ENCODE peak calls at places on chromosomes 11 and 22, in eight cellular contexts. F is HCT116, E is HepG2, Q is IMR-90, C is gastrocnemius medialis, N is right lobe of liver, L is GM12878, U is K562. D is an unnamed sample.

GRCh38 chr11:97966901-97967300 is 1053.8 kb upstream of the CNTN5 start:
- ATAC-seq in F (no peak), E (no peak), Q (no peak), C (no peak), N (no peak), L (no peak), U (no peak), D (no peak)

GRCh38 chr22:30238661-30239420 is 7.7 kb downstream of the LIF start:
- ATAC-seq in F (peak), E (peak), Q (peak), C (no peak), N (no peak), L (no peak), U (peak), D (peak)

GRCh38 chr11:66362481-66363147 is 8.9 kb downstream of the SLC29A2 start:
- ATAC-seq in F (no peak), E (no peak), Q (no peak), C (no peak), N (no peak), L (no peak), U (no peak), D (no peak)

GRCh38 chr11:72195921-72196320 is 4.0 kb downstream of the FOLR1 start:
- ATAC-seq in F (no peak), E (no peak), Q (no peak), C (no peak), N (no peak), L (no peak), U (no peak), D (no peak)

GRCh38 chr11:78420255-78420764 is 2.7 kb upstream of the GAB2 start:
- ATAC-seq in F (no peak), E (no peak), Q (no peak), C (no peak), N (peak), L (peak), U (no peak), D (peak)

GRCh38 chr11:113446112-113446511 is 29.1 kb downstream of the DRD2 start:
- ATAC-seq in F (no peak), E (no peak), Q (no peak), C (no peak), N (no peak), L (peak), U (no peak), D (no peak)

GRCh38 chr22:44080936-44081853 is 57.1 kb downstream of the PARVB start:
- ATAC-seq in F (peak), E (peak), Q (peak), C (no peak), N (peak), L (peak), U (peak), D (peak)

GRCh38 chr22:25488244-25489020 is 76.0 kb upstream of the GRK3 start:
- ATAC-seq in F (peak), E (peak), Q (peak), C (peak), N (peak), L (peak), U (no peak), D (no peak)

GRCh38 chr22:46366801-46367706 is 31.5 kb downstream of the TRMU start:
- ATAC-seq in F (peak), E (peak), Q (peak), C (no peak), N (no peak), L (peak), U (peak), D (no peak)

GRCh38 chr11:121536116-121536515 is 83.3 kb upstream of the SORL1-AS1 start:
- ATAC-seq in F (no peak), E (no peak), Q (no peak), C (no peak), N (no peak), L (no peak), U (no peak), D (no peak)

GRCh38 chr11:108586600-108586999 is 7.0 kb downstream of the EXPH5 start:
- ATAC-seq in F (no peak), E (no peak), Q (no peak), C (no peak), N (peak), L (no peak), U (no peak), D (no peak)

GRCh38 chr11:116782728-116783127 is 5.1 kb downstream of the ZPR1 start:
- ATAC-seq in F (no peak), E (no peak), Q (peak), C (no peak), N (no peak), L (peak), U (no peak), D (no peak)

GRCh38 chr22:47337161-47337621 is 574.7 kb downstream of the TBC1D22A start:
- ATAC-seq in F (peak), E (peak), Q (peak), C (no peak), N (peak), L (peak), U (no peak), D (no peak)

GRCh38 chr22:48491451-48491941 is 1336.2 kb downstream of the BRD1 start:
- ATAC-seq in F (no peak), E (no peak), Q (no peak), C (no peak), N (no peak), L (no peak), U (no peak), D (no peak)

GRCh38 chr22:44968736-44969135 is 41.1 kb downstream of the PHF21B start:
- ATAC-seq in F (peak), E (no peak), Q (no peak), C (no peak), N (no peak), L (no peak), U (no peak), D (no peak)

GRCh38 chr11:73760066-73760679 is 701 bp downstream of the RAB6A start:
- ATAC-seq in F (peak), E (peak), Q (peak), C (peak), N (peak), L (peak), U (peak), D (peak)

GRCh38 chr11:115362997-115363396 is 141.2 kb downstream of the CADM1 start:
- ATAC-seq in F (no peak), E (no peak), Q (no peak), C (no peak), N (peak), L (no peak), U (no peak), D (no peak)

GRCh38 chr11:18259259-18259658 is 6.8 kb upstream of the SAA1 start:
- ATAC-seq in F (no peak), E (peak), Q (no peak), C (peak), N (peak), L (no peak), U (no peak), D (no peak)

GRCh38 chr11:102986815-102987214 is 31.3 kb upstream of the MMP13 start:
- ATAC-seq in F (no peak), E (no peak), Q (peak), C (no peak), N (no peak), L (peak), U (no peak), D (no peak)

GRCh38 chr11:35112056-35112845 is 26.7 kb upstream of the CD44 start:
- ATAC-seq in F (no peak), E (no peak), Q (no peak), C (no peak), N (no peak), L (no peak), U (no peak), D (no peak)
- TF ChIP-seq CTCF in F (no peak), E (no peak), Q (no peak), C (no peak), N (no peak), L (no peak), U (no peak), D (no peak)

GRCh38 chr11:125317416-125317815 is 152.9 kb downstream of the PKNOX2 start:
- ATAC-seq in F (no peak), E (no peak), Q (no peak), C (no peak), N (no peak), L (no peak), U (no peak), D (no peak)
- TF ChIP-seq POLR2A in F (no peak), E (no peak), Q (no peak), C (no peak), N (no peak), L (no peak), U (no peak), D (no peak)

GRCh38 chr11:22407899-22408298 is 69.7 kb downstream of the SLC17A6 start:
- ATAC-seq in F (no peak), E (no peak), Q (no peak), C (no peak), N (no peak), L (no peak), U (no peak), D (no peak)
- TF ChIP-seq CTCF in F (no peak), E (no peak), Q (no peak), C (no peak), N (no peak), L (no peak), U (no peak), D (no peak)

GRCh38 chr11:61923166-61924015 is 6.0 kb upstream of the RAB3IL1 start:
- ATAC-seq in F (no peak), E (peak), Q (peak), C (peak), N (peak), L (no peak), U (peak), D (peak)
- TF ChIP-seq POLR2A in F (no peak), E (peak), Q (no peak), C (peak), N (no peak), L (no peak), U (no peak), D (no peak)

GRCh38 chr11:111975076-111975806 is 38.1 kb downstream of the DIXDC1 start:
- ATAC-seq in F (peak), E (peak), Q (no peak), C (no peak), N (peak), L (peak), U (peak), D (no peak)
- TF ChIP-seq CTCF in F (peak), E (peak), Q (peak), C (no peak), N (peak), L (no peak), U (peak), D (peak)

GRCh38 chr22:41683616-41684015 is 5.1 kb downstream of the SNU13 start:
- ATAC-seq in F (no peak), E (no peak), Q (no peak), C (no peak), N (no peak), L (no peak), U (no peak), D (no peak)

GRCh38 chr22:41683052-41683451 is 5.6 kb downstream of the SNU13 start:
- ATAC-seq in F (peak), E (no peak), Q (no peak), C (no peak), N (no peak), L (peak), U (peak), D (no peak)

GRCh38 chr22:41684194-41684593 is 4.5 kb downstream of the SNU13 start:
- ATAC-seq in F (no peak), E (no peak), Q (no peak), C (no peak), N (no peak), L (no peak), U (no peak), D (no peak)

GRCh38 chr22:41681616-41682015 is 7.1 kb downstream of the SNU13 start:
- ATAC-seq in F (peak), E (peak), Q (no peak), C (peak), N (peak), L (peak), U (peak), D (no peak)

GRCh38 chr22:41682033-41682807 is 6.4 kb downstream of the SNU13 start:
- ATAC-seq in F (peak), E (peak), Q (peak), C (peak), N (peak), L (peak), U (peak), D (peak)
- TF ChIP-seq POLR2A in F (peak), E (peak), Q (peak), C (peak), N (peak), L (peak), U (peak), D (peak)

GRCh38 chr11:128533473-128533872 is 53.9 kb downstream of the ETS1 start:
- ATAC-seq in F (no peak), E (no peak), Q (no peak), C (no peak), N (no peak), L (no peak), U (no peak), D (no peak)

GRCh38 chr11:128530119-128531091 is 57.0 kb downstream of the ETS1 start:
- ATAC-seq in F (no peak), E (no peak), Q (peak), C (no peak), N (no peak), L (no peak), U (no peak), D (peak)

GRCh38 chr11:128531588-128531987 is 55.8 kb downstream of the ETS1 start:
- ATAC-seq in F (no peak), E (no peak), Q (no peak), C (no peak), N (no peak), L (no peak), U (no peak), D (no peak)

GRCh38 chr11:128532016-128532570 is 55.3 kb downstream of the ETS1 start:
- ATAC-seq in F (no peak), E (no peak), Q (no peak), C (no peak), N (peak), L (no peak), U (no peak), D (no peak)

GRCh38 chr11:128532571-128533091 is 54.7 kb downstream of the ETS1 start:
- ATAC-seq in F (no peak), E (no peak), Q (no peak), C (no peak), N (no peak), L (no peak), U (no peak), D (no peak)
- TF ChIP-seq CTCF in F (no peak), E (no peak), Q (no peak), C (no peak), N (no peak), L (no peak), U (no peak), D (no peak)

GRCh38 chr22:38215156-38216038 is 13.6 kb downstream of the MAFF start:
- ATAC-seq in F (no peak), E (no peak), Q (no peak), C (no peak), N (no peak), L (no peak), U (peak), D (no peak)

GRCh38 chr22:38211556-38211955 is 9.8 kb downstream of the MAFF start:
- ATAC-seq in F (no peak), E (no peak), Q (no peak), C (no peak), N (no peak), L (no peak), U (no peak), D (no peak)

GRCh38 chr22:38212442-38212841 is 10.6 kb downstream of the MAFF start:
- ATAC-seq in F (no peak), E (no peak), Q (no peak), C (no peak), N (no peak), L (no peak), U (no peak), D (no peak)

GRCh38 chr22:38213319-38214247 is 11.8 kb downstream of the MAFF start:
- ATAC-seq in F (no peak), E (peak), Q (no peak), C (no peak), N (peak), L (peak), U (no peak), D (no peak)

DNA sequence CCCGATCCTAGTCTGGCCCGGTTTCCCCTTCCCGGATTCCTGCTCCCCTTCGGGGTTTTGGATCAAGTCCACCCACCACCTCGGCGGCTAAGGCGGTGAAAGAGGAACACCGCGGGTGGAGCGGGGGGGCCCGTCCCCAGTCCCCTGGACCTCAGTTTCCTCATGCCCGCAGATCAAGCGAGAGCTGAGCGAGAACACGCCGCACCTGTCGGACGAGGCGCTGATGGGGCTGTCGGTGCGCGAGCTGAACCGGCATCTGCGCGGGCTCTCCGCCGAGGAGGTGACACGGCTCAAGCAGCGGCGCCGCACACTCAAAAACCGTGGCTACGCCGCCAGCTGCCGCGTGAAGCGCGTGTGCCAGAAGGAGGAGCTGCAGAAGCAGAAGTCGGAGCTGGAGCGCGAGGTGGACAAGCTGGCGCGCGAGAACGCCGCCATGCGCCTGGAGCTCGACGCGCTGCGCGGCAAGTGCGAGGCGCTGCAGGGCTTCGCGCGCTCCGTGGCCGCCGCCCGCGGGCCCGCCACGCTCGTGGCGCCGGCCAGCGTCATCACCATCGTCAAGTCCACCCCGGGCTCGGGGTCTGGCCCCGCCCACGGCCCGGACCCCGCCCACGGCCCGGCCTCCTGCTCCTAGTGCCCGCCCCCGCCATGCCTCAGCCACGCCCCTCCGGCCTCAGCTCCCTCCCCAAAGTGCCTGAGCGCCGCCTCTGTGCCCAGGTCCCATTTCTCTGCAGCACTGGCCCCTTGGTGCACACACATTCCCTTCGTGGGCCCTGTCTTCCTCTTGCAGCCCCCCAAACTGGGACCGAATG is 12.7 kb downstream of the MAFF start:
- ATAC-seq in F (peak), E (no peak), Q (peak), C (peak), N (peak), L (peak), U (peak), D (peak)
- TF ChIP-seq POLR2A in F (no peak), E (no peak), Q (peak), C (peak), N (peak), L (peak), U (no peak), D (no peak)

GRCh38 chr11:124072147-124072546 is 31.0 kb upstream of the OR10G7 start:
- ATAC-seq in F (no peak), E (no peak), Q (no peak), C (no peak), N (no peak), L (no peak), U (no peak), D (no peak)

GRCh38 chr11:124068711-124069110 is 27.6 kb upstream of the OR10G7 start:
- ATAC-seq in F (no peak), E (no peak), Q (no peak), C (no peak), N (no peak), L (no peak), U (no peak), D (no peak)

GRCh38 chr11:124069429-124070401 is 28.6 kb upstream of the OR10G7 start:
- ATAC-seq in F (peak), E (peak), Q (peak), C (no peak), N (peak), L (peak), U (peak), D (peak)

GRCh38 chr11:124070906-124071621 is 29.9 kb upstream of the OR10G7 start:
- ATAC-seq in F (peak), E (no peak), Q (peak), C (peak), N (peak), L (peak), U (peak), D (peak)

GRCh38 chr11:124071622-124071948 is 30.5 kb upstream of the OR10G7 start:
- ATAC-seq in F (no peak), E (no peak), Q (no peak), C (no peak), N (no peak), L (no peak), U (no peak), D (no peak)
- TF ChIP-seq CTCF in F (no peak), E (no peak), Q (no peak), C (no peak), N (no peak), L (no peak), U (no peak), D (no peak)

GRCh38 chr11:125887373-125888324 is at the start of gene HYLS1:
- ATAC-seq in F (peak), E (peak), Q (peak), C (peak), N (peak), L (peak), U (peak), D (peak)
- TF ChIP-seq POLR2A in F (peak), E (peak), Q (peak), C (peak), N (peak), L (peak), U (peak), D (peak)

D was measured in gastroesophageal sphincter.